ENCODE peak calls at places on chromosomes 4 and X, in four cellular contexts. E is activated naive CD8-positive, alpha-beta T cell treated with anti-CD3 and anti-CD28 coated beads, Interleukin-2, amount 50 U/mL, for 24 hours; M is breast epithelium; N is NCI-H524. J is an unnamed sample.
A peak's percentile ranks its signal among the peaks of the same experiment; 100 is the strongest.

GRCh38 chrX:152958524-152959465 is 35.1 kb downstream of the PNMA5 start:
- DNase-seq in E (peak; percentile 87), M (peak; percentile 86), N (peak; percentile 94), J (peak; percentile 88)

GRCh38 chrX:20857746-20858145 is 516.5 kb upstream of the CNKSR2 start:
- DNase-seq in M (no peak), N (no peak), E (no peak), J (no peak)

GRCh38 chr4:182351485-182351884 is 108.3 kb downstream of the TENM3 start:
- DNase-seq in N (no peak), M (no peak), E (no peak), J (no peak)

GRCh38 chr4:57020467-57021101 is 41.9 kb downstream of the POLR2B start:
- DNase-seq in E (no peak), N (no peak), M (no peak), J (no peak)

GRCh38 chr4:150541681-150542080 is 40.3 kb upstream of the MAB21L2 start:
- DNase-seq in E (no peak), M (no peak), N (no peak), J (no peak)

GRCh38 chrX:23819385-23820234 is 36.6 kb downstream of the SAT1 start:
- DNase-seq in M (no peak), N (no peak), E (no peak), J (no peak)

GRCh38 chr4:162245051-162245450 is 81.3 kb upstream of the FSTL5 start:
- DNase-seq in E (no peak), M (no peak), N (no peak), J (no peak)

GRCh38 chr4:86506591-86506990 is 87.5 kb upstream of the PTPN13 start:
- DNase-seq in N (no peak), M (no peak), E (no peak), J (no peak)

GRCh38 chr4:84171871-84172270 is 327.2 kb downstream of the NKX6-1 start:
- DNase-seq in M (no peak), N (no peak), E (no peak), J (no peak)

GRCh38 chrX:39808471-39808917 is 289.3 kb downstream of the BCOR start:
- DNase-seq in N (no peak), E (no peak), M (peak; percentile 40), J (no peak)

GRCh38 chr4:82599336-82599735 is 37.5 kb upstream of the TMEM150C start:
- DNase-seq in N (peak; percentile 13), E (no peak), M (no peak), J (peak; percentile 4)

GRCh38 chrX:48918303-48918643 is 551 bp downstream of the PIM2 start:
- DNase-seq in M (no peak), N (no peak), E (no peak), J (no peak)

GRCh38 chrX:106615041-106615440 is 3.3 kb downstream of the RADX start:
- DNase-seq in E (no peak), N (no peak), M (no peak), J (no peak)

GRCh38 chr4:27594917-27595316 is 734.3 kb downstream of the STIM2 start:
- DNase-seq in M (no peak), N (no peak), E (no peak), J (no peak)

GRCh38 chr4:24219171-24219570 is 329.3 kb upstream of the PPARGC1A start:
- DNase-seq in E (no peak), M (no peak), N (no peak), J (no peak)

GRCh38 chr4:65665951-65666523 is 4.3 kb downstream of the EPHA5 start:
- DNase-seq in N (peak; percentile 31), M (no peak), E (no peak), J (peak; percentile 60)

GRCh38 chrX:133923113-133923512 is 62.3 kb downstream of the GPC3 start:
- DNase-seq in E (no peak), N (no peak), M (no peak), J (no peak)

GRCh38 chr4:174061026-174061425 is 222.4 kb downstream of the FBXO8 start:
- DNase-seq in E (no peak), M (no peak), N (no peak), J (no peak)

GRCh38 chrX:30060718-30061117 is 154.6 kb upstream of the MAGEB2 start:
- DNase-seq in N (peak; percentile 43), E (no peak), M (no peak), J (no peak)

GRCh38 chr4:832108-832507 is 6.2 kb upstream of the CPLX1 start:
- DNase-seq in E (no peak), M (no peak), N (no peak), J (no peak)

GRCh38 chr4:26788341-26788733 is 72.3 kb upstream of the STIM2 start:
- DNase-seq in E (no peak), N (no peak), M (no peak), J (no peak)

GRCh38 chr4:74670583-74670982 is 123.7 kb downstream of the BTC start:
- DNase-seq in M (no peak), N (no peak), E (no peak), J (no peak)

GRCh38 chrX:26334232-26334631 is 118.3 kb downstream of the MAGEB5 start:
- DNase-seq in E (no peak), M (no peak), N (no peak), J (no peak)

GRCh38 chr4:120293341-120293740 is 226.7 kb upstream of the MAD2L1 start:
- DNase-seq in E (no peak), M (no peak), N (no peak), J (no peak)

GRCh38 chr4:67558493-67558892 is at the start of gene STAP1:
- DNase-seq in M (no peak), N (no peak), E (no peak), J (no peak)

GRCh38 chr4:5054532-5054931 is 3.3 kb downstream of the STK32B start:
- DNase-seq in N (no peak), M (no peak), E (no peak), J (no peak)

GRCh38 chrX:154000051-154000450 is 19.7 kb downstream of the IRAK1 start:
- DNase-seq in N (peak; percentile 62), M (no peak), E (no peak), J (peak; percentile 17)

GRCh38 chrX:12871181-12871580 is 4.3 kb downstream of the TLR7 start:
- DNase-seq in E (no peak), N (no peak), M (no peak), J (no peak)

J was measured in NCI-H1694 treated with DMSO at 0.1 percent for 48 hours.